ENCODE peak calls at places on chromosome 10, in eight cellular contexts. One of them, this sample, is unnamed.
A peak's percentile ranks its signal among the peaks of the same experiment; 100 is the strongest.

GRCh38 chr10:7388602-7389001 is 22.2 kb downstream of the SFMBT2 start:
- DNase-seq in HepG2: no peak
- DNase-seq in SK-N-SH: no peak
- DNase-seq in GM12878: no peak
- DNase-seq in HL-60: no peak
- DNase-seq in Panc1: no peak
- DNase-seq in HCT116: no peak
- DNase-seq in K562: no peak
- DNase-seq in this sample: no peak

GRCh38 chr10:80405636-80406035 is 2.7 kb upstream of the PRXL2A start:
- DNase-seq in GM12878: no peak
- DNase-seq in HL-60: no peak
- DNase-seq in Panc1: no peak
- DNase-seq in HCT116: no peak
- DNase-seq in K562: no peak
- DNase-seq in HepG2: no peak
- DNase-seq in SK-N-SH: no peak
- DNase-seq in this sample: peak; percentile 28

GRCh38 chr10:50224330-50224952 is 26.9 kb downstream of the ASAH2 start:
- DNase-seq in Panc1: peak; percentile 35
- DNase-seq in K562: peak; percentile 85
- DNase-seq in HL-60: peak; percentile 61
- DNase-seq in HCT116: peak; percentile 65
- DNase-seq in SK-N-SH: peak; percentile 28
- DNase-seq in HepG2: peak; percentile 77
- DNase-seq in GM12878: peak; percentile 36
- DNase-seq in this sample: peak; percentile 78

GRCh38 chr10:95908450-95908849 is 675 bp downstream of the CC2D2B start:
- DNase-seq in GM12878: no peak
- DNase-seq in HCT116: no peak
- DNase-seq in HepG2: no peak
- DNase-seq in Panc1: no peak
- DNase-seq in K562: no peak
- DNase-seq in HL-60: no peak
- DNase-seq in SK-N-SH: no peak
- DNase-seq in this sample: no peak

GRCh38 chr10:52755297-52756062 is 17.1 kb downstream of the MBL2 start:
- DNase-seq in HepG2: peak; percentile 89
- DNase-seq in K562: no peak
- DNase-seq in Panc1: no peak
- DNase-seq in HCT116: no peak
- DNase-seq in GM12878: no peak
- DNase-seq in SK-N-SH: no peak
- DNase-seq in HL-60: peak; percentile 66
- DNase-seq in this sample: no peak

GRCh38 chr10:79444243-79445119 is 943 bp downstream of the ZCCHC24 start:
- DNase-seq in HL-60: peak; percentile 54
- DNase-seq in GM12878: no peak
- DNase-seq in SK-N-SH: peak; percentile 78
- DNase-seq in Panc1: no peak
- DNase-seq in K562: peak; percentile 75
- DNase-seq in HCT116: no peak
- DNase-seq in HepG2: no peak
- DNase-seq in this sample: peak; percentile 80

GRCh38 chr10:22856444-22857074 is 71.3 kb upstream of the ARMC3 start:
- DNase-seq in HCT116: no peak
- DNase-seq in SK-N-SH: no peak
- DNase-seq in K562: no peak
- DNase-seq in Panc1: no peak
- DNase-seq in HepG2: no peak
- DNase-seq in GM12878: no peak
- DNase-seq in HL-60: no peak
- DNase-seq in this sample: no peak

GRCh38 chr10:52423369-52423768 is 109.3 kb downstream of the DKK1 start:
- DNase-seq in HCT116: no peak
- DNase-seq in Panc1: no peak
- DNase-seq in HepG2: no peak
- DNase-seq in SK-N-SH: no peak
- DNase-seq in HL-60: no peak
- DNase-seq in K562: no peak
- DNase-seq in GM12878: no peak
- DNase-seq in this sample: no peak

GRCh38 chr10:125795111-125795510 is 19.5 kb upstream of the MMP21 start:
- DNase-seq in K562: no peak
- DNase-seq in HCT116: no peak
- DNase-seq in HL-60: no peak
- DNase-seq in GM12878: no peak
- DNase-seq in Panc1: no peak
- DNase-seq in HepG2: no peak
- DNase-seq in SK-N-SH: no peak
- DNase-seq in this sample: no peak

GRCh38 chr10:26085549-26085948 is 131.0 kb upstream of the GAD2 start:
- DNase-seq in K562: no peak
- DNase-seq in SK-N-SH: no peak
- DNase-seq in HL-60: no peak
- DNase-seq in Panc1: no peak
- DNase-seq in HCT116: no peak
- DNase-seq in HepG2: no peak
- DNase-seq in GM12878: no peak
- DNase-seq in this sample: peak; percentile 35

GRCh38 chr10:96288151-96288621 is 16.0 kb upstream of the DNTT start:
- DNase-seq in HCT116: no peak
- DNase-seq in GM12878: peak; percentile 84
- DNase-seq in HL-60: no peak
- DNase-seq in K562: no peak
- DNase-seq in SK-N-SH: no peak
- DNase-seq in HepG2: no peak
- DNase-seq in Panc1: no peak
- DNase-seq in this sample: no peak

GRCh38 chr10:89346264-89346971 is 18.6 kb downstream of the IFIT3 start:
- DNase-seq in HL-60: no peak
- DNase-seq in SK-N-SH: no peak
- DNase-seq in Panc1: no peak
- DNase-seq in GM12878: no peak
- DNase-seq in HepG2: peak; percentile 13
- DNase-seq in HCT116: no peak
- DNase-seq in K562: no peak
- DNase-seq in this sample: peak; percentile 65

GRCh38 chr10:21675157-21675796 is 141.2 kb downstream of the MLLT10 start:
- DNase-seq in HCT116: peak; percentile 37
- DNase-seq in Panc1: peak; percentile 22
- DNase-seq in HL-60: peak; percentile 2
- DNase-seq in SK-N-SH: peak; percentile 39
- DNase-seq in GM12878: no peak
- DNase-seq in HepG2: peak; percentile 64
- DNase-seq in K562: peak; percentile 52
- DNase-seq in this sample: peak; percentile 81

GRCh38 chr10:71687077-71687476 is 32.5 kb downstream of the C10orf105 start:
- DNase-seq in Panc1: no peak
- DNase-seq in HCT116: no peak
- DNase-seq in HL-60: no peak
- DNase-seq in SK-N-SH: no peak
- DNase-seq in GM12878: no peak
- DNase-seq in HepG2: no peak
- DNase-seq in K562: no peak
- DNase-seq in this sample: no peak

GRCh38 chr10:18216482-18216881 is 76.3 kb downstream of the CACNB2 start:
- DNase-seq in HL-60: no peak
- DNase-seq in GM12878: no peak
- DNase-seq in Panc1: no peak
- DNase-seq in HCT116: no peak
- DNase-seq in SK-N-SH: peak; percentile 20
- DNase-seq in HepG2: peak; percentile 3
- DNase-seq in K562: peak; percentile 5
- DNase-seq in this sample: peak; percentile 19

GRCh38 chr10:133528845-133529575 is 1.8 kb downstream of the CYP2E1 start:
- DNase-seq in K562: peak; percentile 26
- DNase-seq in HL-60: peak; percentile 87
- DNase-seq in GM12878: no peak
- DNase-seq in HepG2: no peak
- DNase-seq in HCT116: no peak
- DNase-seq in SK-N-SH: peak; percentile 54
- DNase-seq in Panc1: no peak
- DNase-seq in this sample: peak; percentile 52

GRCh38 chr10:69014171-69014570 is 25.6 kb downstream of the KIFBP start:
- DNase-seq in HepG2: no peak
- DNase-seq in HL-60: peak; percentile 59
- DNase-seq in GM12878: no peak
- DNase-seq in HCT116: no peak
- DNase-seq in SK-N-SH: no peak
- DNase-seq in K562: no peak
- DNase-seq in Panc1: no peak
- DNase-seq in this sample: no peak

GRCh38 chr10:21464134-21464533 is 61.3 kb downstream of the SKIDA1 start:
- DNase-seq in HCT116: no peak
- DNase-seq in Panc1: no peak
- DNase-seq in HepG2: no peak
- DNase-seq in HL-60: no peak
- DNase-seq in SK-N-SH: no peak
- DNase-seq in K562: no peak
- DNase-seq in GM12878: no peak
- DNase-seq in this sample: no peak

GRCh38 chr10:34537629-34538231 is 277.4 kb downstream of the PARD3 start:
- DNase-seq in HepG2: no peak
- DNase-seq in Panc1: no peak
- DNase-seq in SK-N-SH: no peak
- DNase-seq in GM12878: peak; percentile 87
- DNase-seq in HCT116: no peak
- DNase-seq in K562: no peak
- DNase-seq in HL-60: no peak
- DNase-seq in this sample: no peak
- TF ChIP-seq REST in HepG2: no peak
- TF ChIP-seq REST in Panc1: no peak
- TF ChIP-seq REST in SK-N-SH: no peak
- TF ChIP-seq REST in GM12878: no peak
- TF ChIP-seq REST in HCT116: no peak
- TF ChIP-seq REST in K562: no peak
- TF ChIP-seq REST in HL-60: no peak
- TF ChIP-seq REST in this sample: no peak

DNA sequence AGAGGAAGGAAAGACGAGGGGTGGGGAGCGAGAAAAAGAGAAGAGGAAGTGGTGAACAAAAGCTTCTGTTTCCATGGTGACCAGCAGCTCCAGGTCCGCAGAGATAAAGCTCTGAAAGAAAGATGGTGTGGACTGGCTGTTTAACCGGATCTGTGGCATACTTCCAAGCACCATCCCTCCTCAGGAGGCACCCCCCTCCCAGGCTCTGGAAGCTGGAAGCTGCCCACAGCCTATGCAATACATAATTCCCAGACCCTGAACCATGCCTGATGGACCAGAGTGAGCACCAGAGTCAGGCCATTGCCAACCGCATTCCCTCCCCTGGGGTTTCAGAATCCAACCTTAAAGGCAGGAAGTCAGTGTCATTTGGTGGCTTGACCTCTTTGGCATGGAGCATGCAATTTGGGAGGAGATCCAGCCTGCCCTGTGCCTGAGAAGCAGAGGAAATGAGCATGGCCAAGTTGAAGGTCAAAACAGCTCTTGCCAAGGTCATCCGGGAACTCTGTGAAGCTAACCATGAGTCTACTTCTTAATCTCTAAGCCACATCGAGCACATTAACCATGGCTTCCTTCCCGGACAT is 22.2 kb upstream of the CPXM2 start:
- DNase-seq in Panc1: no peak
- DNase-seq in GM12878: no peak
- DNase-seq in HepG2: no peak
- DNase-seq in K562: peak; percentile 9
- DNase-seq in HL-60: peak; percentile 40
- DNase-seq in SK-N-SH: no peak
- DNase-seq in HCT116: no peak
- DNase-seq in this sample: peak; percentile 66
- TF ChIP-seq POLR2AphosphoS5 in Panc1: no peak
- TF ChIP-seq POLR2AphosphoS5 in GM12878: no peak
- TF ChIP-seq POLR2AphosphoS5 in HepG2: no peak
- TF ChIP-seq POLR2AphosphoS5 in K562: no peak
- TF ChIP-seq POLR2AphosphoS5 in HL-60: no peak
- TF ChIP-seq POLR2AphosphoS5 in SK-N-SH: no peak
- TF ChIP-seq POLR2AphosphoS5 in HCT116: no peak
- TF ChIP-seq POLR2AphosphoS5 in this sample: no peak

GRCh38 chr10:100979821-100980272 is 7.5 kb downstream of the MRPL43 start:
- DNase-seq in SK-N-SH: no peak
- DNase-seq in HCT116: no peak
- DNase-seq in HepG2: no peak
- DNase-seq in HL-60: no peak
- DNase-seq in GM12878: no peak
- DNase-seq in K562: no peak
- DNase-seq in Panc1: no peak
- DNase-seq in this sample: no peak

GRCh38 chr10:100977436-100977835 is 8.1 kb downstream of the SEMA4G start:
- DNase-seq in K562: no peak
- DNase-seq in HCT116: no peak
- DNase-seq in Panc1: no peak
- DNase-seq in HL-60: no peak
- DNase-seq in HepG2: no peak
- DNase-seq in SK-N-SH: no peak
- DNase-seq in GM12878: no peak
- DNase-seq in this sample: no peak

GRCh38 chr10:100978896-100979185 is 8.5 kb downstream of the MRPL43 start:
- DNase-seq in GM12878: no peak
- DNase-seq in SK-N-SH: no peak
- DNase-seq in HCT116: no peak
- DNase-seq in Panc1: no peak
- DNase-seq in K562: no peak
- DNase-seq in HL-60: no peak
- DNase-seq in HepG2: no peak
- DNase-seq in this sample: no peak

GRCh38 chr10:100978121-100978895 is 9.0 kb downstream of the MRPL43 start:
- DNase-seq in HL-60: no peak
- DNase-seq in GM12878: no peak
- DNase-seq in K562: no peak
- DNase-seq in HepG2: no peak
- DNase-seq in Panc1: no peak
- DNase-seq in HCT116: no peak
- DNase-seq in SK-N-SH: no peak
- DNase-seq in this sample: no peak

DNA sequence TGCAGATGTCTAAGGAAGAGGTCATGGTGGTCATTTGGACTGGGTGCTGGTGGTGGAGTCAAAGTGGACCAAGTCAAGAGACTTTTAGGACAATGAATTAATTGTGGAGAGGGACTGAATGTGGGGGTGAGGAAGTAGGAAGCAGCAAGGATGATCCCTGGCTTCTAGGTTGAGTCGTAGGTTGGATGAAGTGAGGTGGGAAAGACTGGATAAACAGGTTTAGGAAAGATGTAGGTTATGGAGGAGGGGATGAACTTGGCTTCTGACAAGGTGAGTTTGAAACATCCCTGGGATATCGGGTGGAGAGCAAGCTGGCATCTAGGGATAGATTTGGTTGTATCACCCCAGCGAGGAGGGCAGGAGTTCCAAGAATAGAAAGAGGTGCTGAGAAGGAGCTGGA is 7.6 kb downstream of the SEMA4G start:
- DNase-seq in HepG2: no peak
- DNase-seq in GM12878: no peak
- DNase-seq in Panc1: no peak
- DNase-seq in HL-60: no peak
- DNase-seq in HCT116: no peak
- DNase-seq in SK-N-SH: no peak
- DNase-seq in K562: no peak
- DNase-seq in this sample: no peak
- TF ChIP-seq REST in HepG2: no peak
- TF ChIP-seq REST in GM12878: no peak
- TF ChIP-seq REST in Panc1: no peak
- TF ChIP-seq REST in HL-60: no peak
- TF ChIP-seq REST in HCT116: no peak
- TF ChIP-seq REST in SK-N-SH: no peak
- TF ChIP-seq REST in K562: no peak
- TF ChIP-seq REST in this sample: no peak

GRCh38 chr10:1020460-1020859 is 5.2 kb downstream of the IDI2 start:
- DNase-seq in K562: no peak
- DNase-seq in HL-60: no peak
- DNase-seq in GM12878: no peak
- DNase-seq in Panc1: no peak
- DNase-seq in SK-N-SH: no peak
- DNase-seq in HepG2: no peak
- DNase-seq in HCT116: no peak
- DNase-seq in this sample: no peak
- TF ChIP-seq POLR2AphosphoS5 in K562: no peak
- TF ChIP-seq POLR2AphosphoS5 in HL-60: no peak
- TF ChIP-seq POLR2AphosphoS5 in GM12878: no peak
- TF ChIP-seq POLR2AphosphoS5 in Panc1: no peak
- TF ChIP-seq POLR2AphosphoS5 in SK-N-SH: no peak
- TF ChIP-seq POLR2AphosphoS5 in HepG2: no peak
- TF ChIP-seq POLR2AphosphoS5 in HCT116: no peak
- TF ChIP-seq POLR2AphosphoS5 in this sample: no peak

This sample was measured in GM23338.